ENCODE peak calls at places on chromosome 17, in five cellular contexts. Y is activated T-cell treated with anti-CD3 and anti-CD28 coated beads, Interleukin-2, amount 50 U/mL, for 72 hours; X is activated CD4-positive, alpha-beta T cell treated with anti-CD3 and anti-CD28 coated beads for 36 hours; M is PC-3; V is heart left ventricle. I is an unnamed sample.

GRCh38 chr17:38897176-38897575 is 27.3 kb downstream of the LASP1 start:
- ATAC-seq in Y (no peak), X (no peak), V (peak), M (no peak), I (no peak)

GRCh38 chr17:39553326-39553945 is 54.3 kb downstream of the NEUROD2 start:
- ATAC-seq in M (peak), Y (no peak), V (no peak), X (no peak), I (no peak)

GRCh38 chr17:42071810-42072209 is 21.4 kb upstream of the C17orf113 start:
- ATAC-seq in V (no peak), X (no peak), M (no peak), Y (peak), I (no peak)

GRCh38 chr17:59533694-59534093 is 31.7 kb upstream of the DHX40 start:
- ATAC-seq in X (no peak), Y (no peak), M (no peak), V (no peak), I (no peak)

GRCh38 chr17:82675476-82676245 is 22.8 kb downstream of the RAB40B start:
- ATAC-seq in Y (no peak), M (no peak), X (no peak), V (no peak), I (no peak)

GRCh38 chr17:31678431-31678830 is 180.6 kb downstream of the COPRS start:
- ATAC-seq in Y (no peak), M (no peak), V (peak), X (no peak), I (no peak)

GRCh38 chr17:47806026-47806912 is 15.3 kb downstream of the OSBPL7 start:
- ATAC-seq in X (no peak), Y (no peak), M (no peak), V (peak), I (no peak)

GRCh38 chr17:66667090-66667489 is 167.8 kb upstream of the CACNG5 start:
- ATAC-seq in X (peak), V (no peak), M (no peak), Y (peak), I (peak)

GRCh38 chr17:45143767-45144198 is 4.5 kb upstream of the HEXIM1 start:
- ATAC-seq in M (no peak), X (no peak), Y (no peak), V (peak), I (no peak)

GRCh38 chr17:68658999-68659780 is 58.0 kb upstream of the FAM20A start:
- ATAC-seq in X (no peak), M (peak), V (no peak), Y (no peak), I (no peak)

GRCh38 chr17:45170976-45171337 is 9.3 kb downstream of the HEXIM2 start:
- ATAC-seq in Y (no peak), V (peak), M (peak), X (no peak), I (no peak)

GRCh38 chr17:55421179-55421934 is at the start of gene MMD:
- ATAC-seq in X (peak), Y (peak), M (peak), V (peak), I (peak)

GRCh38 chr17:16880121-16880842 is 91.6 kb downstream of the TNFRSF13B start:
- ATAC-seq in M (no peak), X (no peak), Y (no peak), V (no peak), I (no peak)

GRCh38 chr17:27338536-27338985 is 44.6 kb downstream of the WSB1 start:
- ATAC-seq in X (no peak), M (no peak), Y (no peak), V (no peak), I (no peak)

GRCh38 chr17:38415250-38416194 is 12.7 kb upstream of the ARHGAP23 start:
- ATAC-seq in M (peak), V (peak), Y (peak), X (peak), I (peak)

GRCh38 chr17:2364132-2365116 is 27.1 kb downstream of the SGSM2 start:
- ATAC-seq in V (peak), M (no peak), Y (no peak), X (no peak), I (no peak)

GRCh38 chr17:66514227-66514806 is 211.9 kb downstream of the PRKCA start:
- ATAC-seq in M (no peak), Y (peak), X (peak), V (no peak), I (peak)

GRCh38 chr17:63641678-63642077 is 19.5 kb downstream of the MAP3K3 start:
- ATAC-seq in Y (no peak), X (no peak), V (peak), M (no peak), I (no peak)

GRCh38 chr17:21376585-21376834 is 353 bp downstream of the KCNJ12 start:
- ATAC-seq in X (no peak), M (peak), Y (no peak), V (no peak), I (no peak)

GRCh38 chr17:77212081-77212832 is 71.5 kb downstream of the SEC14L1 start:
- ATAC-seq in V (no peak), X (no peak), M (no peak), Y (no peak), I (no peak)

GRCh38 chr17:6636105-6636504 is 4.4 kb downstream of the KIAA0753 start:
- ATAC-seq in V (no peak), M (no peak), Y (no peak), X (no peak), I (no peak)

GRCh38 chr17:35889818-35890773 is 9.9 kb upstream of the CCL5 start:
- ATAC-seq in Y (no peak), X (no peak), V (no peak), M (no peak), I (no peak)

GRCh38 chr17:11086623-11087022 is 154.4 kb upstream of the SHISA6 start:
- ATAC-seq in X (no peak), M (no peak), V (no peak), Y (no peak), I (no peak)

GRCh38 chr17:29577778-29578211 is 9.3 kb downstream of the TP53I13 start:
- ATAC-seq in Y (no peak), X (no peak), M (no peak), V (no peak), I (no peak)

GRCh38 chr17:81885454-81885853 is 5.9 kb downstream of the ALYREF start:
- ATAC-seq in Y (no peak), X (no peak), M (no peak), V (no peak), I (no peak)